ENCODE peak calls at places on chromosomes 12 and 14, in seven cellular contexts. S is fibroblast of lung; Y is transverse colon; K is ovary; G is pancreas; X is upper lobe of right lung; I is CD4-positive, alpha-beta memory T cell. D is an unnamed sample.

GRCh38 chr14:55805250-55805649 is 225.2 kb downstream of the KTN1 start:
- DNase-seq in S (no peak), Y (no peak), K (no peak), G (no peak), X (no peak), I (no peak), D (no peak)

GRCh38 chr12:96036765-96037455 is 1.5 kb upstream of the LTA4H start:
- DNase-seq in S (peak; percentile 35), Y (no peak), K (no peak), G (peak; percentile 44), X (no peak), I (no peak), D (no peak)

GRCh38 chr12:51590347-51591019 is 550 bp upstream of the SCN8A start:
- DNase-seq in S (peak; percentile 73), Y (peak; percentile 73), K (peak; percentile 63), G (peak; percentile 85), X (peak; percentile 83), I (peak; percentile 72), D (peak; percentile 62)

GRCh38 chr14:100022772-100023451 is 42.3 kb upstream of the EVL start:
- DNase-seq in S (peak; percentile 83), Y (no peak), K (no peak), G (no peak), X (no peak), I (no peak), D (no peak)

GRCh38 chr14:65791551-65791981 is 379.0 kb downstream of the FUT8 start:
- DNase-seq in S (peak; percentile 64), Y (no peak), K (no peak), G (no peak), X (no peak), I (peak; percentile 45), D (no peak)

GRCh38 chr12:59710004-59710628 is 114.3 kb downstream of the SLC16A7 start:
- DNase-seq in S (no peak), Y (no peak), K (no peak), G (no peak), X (no peak), I (no peak), D (no peak)

GRCh38 chr12:129152291-129153075 is 299.2 kb downstream of the GLT1D1 start:
- DNase-seq in S (no peak), Y (no peak), K (no peak), G (no peak), X (no peak), I (no peak), D (no peak)

GRCh38 chr12:95620171-95620570 is 68.9 kb upstream of the USP44 start:
- DNase-seq in S (no peak), Y (no peak), K (no peak), G (no peak), X (no peak), I (no peak), D (no peak)

GRCh38 chr14:96089401-96089800 is 50.2 kb downstream of the C14orf132 start:
- DNase-seq in S (no peak), Y (no peak), K (no peak), G (no peak), X (no peak), I (no peak), D (no peak)

GRCh38 chr12:78641837-78642423 is 222.6 kb upstream of the SYT1 start:
- DNase-seq in S (peak; percentile 7), Y (no peak), K (no peak), G (no peak), X (no peak), I (no peak), D (no peak)

GRCh38 chr14:69107407-69108003 is 45.4 kb downstream of the DCAF5 start:
- DNase-seq in S (peak; percentile 62), Y (peak; percentile 33), K (no peak), G (no peak), X (no peak), I (peak; percentile 40), D (peak; percentile 61)

GRCh38 chr14:63962896-63963295 is 110.1 kb downstream of the SYNE2 start:
- DNase-seq in S (no peak), Y (no peak), K (no peak), G (no peak), X (no peak), I (no peak), D (no peak)

GRCh38 chr14:23034498-23035302 is at the start of gene PSMB5:
- DNase-seq in S (peak; percentile 96), Y (peak; percentile 91), K (peak; percentile 84), G (peak; percentile 91), X (peak; percentile 92), I (peak; percentile 93), D (peak; percentile 94)

GRCh38 chr12:121776190-121777098 is 17.0 kb downstream of the RHOF start:
- DNase-seq in S (no peak), Y (peak; percentile 89), K (peak; percentile 80), G (peak; percentile 88), X (peak; percentile 93), I (peak; percentile 79), D (peak; percentile 88)

GRCh38 chr14:87712386-87713113 is 280.4 kb downstream of the GALC start:
- DNase-seq in S (peak; percentile 3), Y (no peak), K (no peak), G (no peak), X (no peak), I (no peak), D (no peak)

GRCh38 chr12:100826323-100826722 is 31.7 kb downstream of the ANO4 start:
- DNase-seq in S (peak; percentile 55), Y (peak; percentile 17), K (peak; percentile 57), G (no peak), X (peak; percentile 64), I (no peak), D (peak; percentile 6)

GRCh38 chr12:105418232-105418631 is 87.7 kb downstream of the C12orf75 start:
- DNase-seq in S (peak; percentile 96), Y (no peak), K (no peak), G (no peak), X (no peak), I (no peak), D (no peak)

GRCh38 chr14:26791117-26791806 is 193.4 kb upstream of the NOVA1 start:
- DNase-seq in S (no peak), Y (no peak), K (no peak), G (no peak), X (no peak), I (no peak), D (no peak)

DNA sequence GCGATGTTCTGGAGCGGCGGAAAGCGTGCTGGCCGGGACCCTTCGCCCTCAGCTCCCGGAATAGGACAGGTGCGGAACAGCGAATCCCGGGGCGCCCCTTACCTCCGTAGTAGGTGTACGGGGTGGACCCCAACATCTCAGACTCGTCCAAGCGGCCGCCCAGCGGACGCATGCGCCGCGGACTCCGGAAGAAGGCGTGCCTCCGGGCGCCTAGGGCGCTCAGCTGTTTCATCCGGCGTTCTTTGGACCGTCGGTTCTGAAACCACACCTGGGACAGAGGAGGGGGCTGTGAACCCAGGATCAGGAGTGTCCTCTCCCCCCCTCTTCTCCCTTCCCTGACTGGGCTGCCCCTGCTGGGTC is 4.5 kb downstream of the LHX5 start:
- DNase-seq in S (no peak), Y (no peak), K (no peak), G (no peak), X (no peak), I (no peak), D (no peak)
- H3K4me3 ChIP-seq in S (peak overlapping the region; percentile 34), Y (no peak overlapping the region), K (no peak overlapping the region), G (peak overlapping the region; percentile 22), X (peak overlapping the region; percentile 33), I (no peak overlapping the region), D (peak overlapping the region; percentile 31)

DNA sequence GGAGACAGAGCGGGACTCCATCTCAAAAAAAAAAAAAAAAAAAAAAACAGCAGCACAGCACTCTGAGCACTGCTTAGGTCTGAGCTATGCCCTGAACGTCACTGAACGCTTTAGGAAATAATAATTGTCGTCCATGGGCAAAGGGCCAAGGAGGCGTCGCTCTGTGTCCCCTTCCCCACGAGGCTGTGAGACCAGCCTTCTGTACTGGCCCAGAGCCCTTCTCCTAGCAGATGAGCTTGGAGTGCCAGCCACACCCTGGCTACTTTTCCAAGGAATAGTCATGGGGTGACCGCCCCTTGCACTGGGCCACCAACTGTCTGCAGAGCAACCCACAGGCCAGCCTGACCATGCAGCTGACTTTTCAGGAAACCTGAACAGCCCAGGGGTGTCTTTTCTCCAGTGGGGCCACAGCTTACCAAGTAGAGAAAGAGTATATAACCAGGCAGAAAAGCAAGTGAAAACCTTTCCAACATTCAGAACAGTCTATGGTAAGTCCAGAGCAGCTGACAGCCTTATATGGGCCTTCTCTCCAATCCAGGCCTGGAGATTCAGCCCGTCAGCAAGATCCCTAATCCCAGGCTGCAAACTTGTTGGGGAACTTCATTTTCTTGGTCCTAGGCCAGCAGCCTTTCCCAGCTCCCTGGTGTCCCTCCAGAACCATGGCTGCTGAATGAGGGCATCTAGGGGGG is 28.5 kb downstream of the CD9 start:
- DNase-seq in S (no peak), Y (peak; percentile 69), K (peak; percentile 33), G (peak; percentile 35), X (no peak), I (no peak), D (no peak)
- H3K4me1 ChIP-seq in S (peaks cover 42% of the 10 kb centered on the region), Y (peaks cover 100% of the 10 kb centered on the region), K (peaks cover 3% of the 10 kb centered on the region), G (peaks cover 30% of the 10 kb centered on the region), X (peaks cover 80% of the 10 kb centered on the region), I (peaks cover 27% of the 10 kb centered on the region), D (peaks cover 95% of the 10 kb centered on the region)

DNA sequence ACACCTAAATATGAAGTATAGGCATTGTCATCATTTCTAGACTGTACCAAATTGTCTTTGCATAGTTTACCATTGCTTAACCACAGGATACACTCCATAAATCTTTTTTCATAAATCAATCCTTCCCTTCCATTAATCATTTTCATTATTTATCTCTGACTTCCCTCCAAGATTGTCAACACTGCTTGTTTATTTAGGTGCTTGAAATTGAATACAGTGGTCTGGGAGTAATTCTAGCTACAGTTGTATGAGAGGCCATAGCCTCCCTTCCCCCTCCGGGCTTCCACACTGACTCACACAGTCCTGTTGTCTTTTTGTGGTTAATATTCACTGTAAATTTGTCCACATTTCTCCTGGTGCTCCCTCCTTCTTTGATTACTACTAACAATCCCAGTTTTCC is 114.2 kb upstream of the ARID2 start:
- DNase-seq in S (peak; percentile 77), Y (no peak), K (no peak), G (no peak), X (no peak), I (no peak), D (no peak)
- H3K27ac ChIP-seq in S (no peak overlapping the region), Y (no peak overlapping the region), K (no peak overlapping the region), G (no peak overlapping the region), X (no peak overlapping the region), I (no peak overlapping the region), D (no peak overlapping the region)

GRCh38 chr12:34206061-34206785 is 183.9 kb downstream of the ALG10 start:
- DNase-seq in S (no peak), Y (no peak), K (no peak), G (no peak), X (no peak), I (no peak), D (no peak)

GRCh38 chr12:34207858-34208257 is 185.6 kb downstream of the ALG10 start:
- DNase-seq in S (no peak), Y (no peak), K (no peak), G (no peak), X (no peak), I (no peak), D (no peak)

GRCh38 chr12:34203866-34204620 is 181.7 kb downstream of the ALG10 start:
- DNase-seq in S (no peak), Y (no peak), K (no peak), G (no peak), X (no peak), I (no peak), D (no peak)

GRCh38 chr12:34204830-34205285 is 182.6 kb downstream of the ALG10 start:
- DNase-seq in S (no peak), Y (no peak), K (no peak), G (no peak), X (no peak), I (no peak), D (no peak)

DNA sequence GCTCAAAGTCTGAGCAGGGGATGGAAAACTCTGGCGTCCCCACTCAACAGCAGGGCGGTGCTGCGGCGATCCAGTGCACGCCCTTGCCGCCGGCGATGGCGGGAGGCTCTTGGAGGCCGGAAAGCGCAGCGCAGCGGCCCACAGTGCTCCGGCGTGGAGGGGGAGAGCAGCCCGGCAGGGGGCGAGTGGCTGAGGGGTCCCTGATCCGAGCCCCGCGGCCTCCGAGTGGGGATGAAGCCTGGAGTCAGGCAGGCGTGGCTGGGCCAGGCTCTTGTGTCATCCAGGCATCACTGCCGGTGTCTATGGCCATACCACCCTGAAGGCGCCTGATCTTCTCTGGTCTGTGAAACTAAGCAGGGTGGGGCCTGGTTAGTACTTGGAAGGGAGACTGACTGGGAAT is 183.1 kb downstream of the ALG10 start:
- DNase-seq in S (no peak), Y (no peak), K (no peak), G (no peak), X (no peak), I (no peak), D (no peak)
- H3K4me3 ChIP-seq in S (no peak overlapping the region), Y (no peak overlapping the region), K (no peak overlapping the region), G (no peak overlapping the region), X (no peak overlapping the region), I (no peak overlapping the region), D (no peak overlapping the region)

D was measured in heart right ventricle.